ENCODE peak calls at places on chromosomes 2 and 18, in nine cellular contexts. N is CD8-positive, alpha-beta T cell; C is brain microvascular endothelial cell; B is CD8-positive, alpha-beta memory T cell; R is tibial nerve; Z is cardiac muscle cell; D is thyroid gland; A is endothelial cell of umbilical vein; Y is A673. H is an unnamed sample. For H3K27me3 and H3K36me3, the result is how much of the 10 kb centered on the place peaks cover.

GRCh38 chr2:55425449-55425848 is 5.8 kb upstream of the CCDC88A start:
- DNase-seq in D (peak), A (peak), N (no peak), Z (no peak), C (peak), B (no peak), Y (peak), R (no peak), H (no peak)

GRCh38 chr2:134170700-134171099 is 83.2 kb upstream of the MGAT5 start:
- DNase-seq in C (no peak), N (no peak), Z (no peak), B (no peak), Y (no peak), R (no peak), D (no peak), A (no peak), H (no peak)

GRCh38 chr2:201420442-201421113 is 30.7 kb downstream of the TRAK2 start:
- DNase-seq in R (no peak), C (peak), B (no peak), Y (no peak), A (peak), D (no peak), Z (no peak), N (no peak), H (no peak)

GRCh38 chr2:15965564-15966019 is 25.2 kb downstream of the MYCN start:
- DNase-seq in Z (no peak), Y (no peak), A (no peak), D (no peak), C (no peak), N (peak), R (no peak), B (no peak), H (no peak)

GRCh38 chr18:3400567-3401296 is 49.2 kb upstream of the TGIF1 start:
- DNase-seq in N (no peak), C (no peak), D (no peak), Y (no peak), Z (no peak), R (no peak), B (no peak), A (no peak), H (no peak)

GRCh38 chr2:7357993-7358392 is 440.8 kb downstream of the RNF144A start:
- DNase-seq in D (no peak), R (no peak), B (no peak), Y (no peak), N (no peak), A (no peak), Z (no peak), C (no peak), H (no peak)

GRCh38 chr2:192499476-192499875 is 304.7 kb upstream of the TMEFF2 start:
- DNase-seq in Z (no peak), A (no peak), D (no peak), Y (peak), R (no peak), N (no peak), C (no peak), B (no peak), H (no peak)

GRCh38 chr2:157592983-157593382 is 35.7 kb downstream of the ACVR1C start:
- DNase-seq in A (peak), Z (no peak), Y (peak), R (no peak), C (peak), N (no peak), B (no peak), D (no peak), H (no peak)

GRCh38 chr2:169254774-169255173 is 107.6 kb downstream of the LRP2 start:
- DNase-seq in R (no peak), N (no peak), D (no peak), C (no peak), Y (no peak), Z (no peak), A (no peak), B (no peak), H (no peak)

GRCh38 chr2:168964251-168964807 is 63.2 kb downstream of the G6PC2 start:
- DNase-seq in B (no peak), Y (no peak), R (no peak), N (no peak), D (no peak), C (no peak), Z (no peak), A (no peak), H (no peak)

GRCh38 chr18:53416985-53417384 is 807.5 kb downstream of the MBD2 start:
- DNase-seq in N (no peak), A (no peak), B (no peak), R (no peak), Z (no peak), C (no peak), D (no peak), Y (peak), H (no peak)

DNA sequence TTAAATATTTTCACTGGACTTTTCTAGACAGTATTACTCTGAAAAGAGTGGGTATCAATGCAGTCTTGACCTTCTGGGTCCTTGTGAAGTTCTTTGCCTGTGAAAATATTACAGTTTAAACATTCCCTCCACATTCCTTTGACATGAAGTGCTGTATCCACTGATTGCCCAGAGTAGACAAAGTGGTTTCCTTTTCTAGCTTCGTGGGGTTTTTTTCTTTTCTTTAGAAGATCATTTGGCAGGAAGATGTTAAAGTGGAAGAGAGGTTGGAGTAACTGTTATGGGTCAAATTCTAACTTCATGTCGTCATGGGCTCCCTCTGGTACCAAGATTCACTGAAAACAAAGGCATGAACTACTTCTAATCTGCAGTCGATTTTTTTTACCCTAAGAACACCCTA is 496.9 kb downstream of the EPHA4 start:
- DNase-seq in R (no peak), D (no peak), Z (peak), A (peak), B (no peak), N (no peak), Y (no peak), C (peak), H (no peak)
- H3K27ac ChIP-seq in R (no peak), D (no peak), Z (no peak), A (no peak), B (no peak), N (no peak), Y (no peak), C (peak), H (no peak)

GRCh38 chr18:32919799-32920198 is 147.0 kb upstream of the KLHL14 start:
- DNase-seq in C (no peak), Z (peak), B (no peak), D (peak), Y (peak), A (no peak), R (no peak), N (no peak), H (no peak)

GRCh38 chr18:32922951-32923430 is 150.2 kb upstream of the KLHL14 start:
- DNase-seq in A (no peak), R (no peak), Z (no peak), D (no peak), B (no peak), N (no peak), Y (no peak), C (no peak), H (no peak)

GRCh38 chr18:32915526-32915925 is 142.7 kb upstream of the KLHL14 start:
- DNase-seq in Z (no peak), Y (no peak), N (no peak), C (no peak), A (no peak), R (no peak), B (no peak), D (no peak), H (no peak)

GRCh38 chr18:32918692-32919250 is 145.9 kb upstream of the KLHL14 start:
- DNase-seq in N (no peak), A (no peak), Y (no peak), Z (no peak), R (no peak), B (no peak), D (no peak), C (no peak), H (no peak)

GRCh38 chr18:32920796-32921787 is 148.3 kb upstream of the KLHL14 start:
- DNase-seq in Z (no peak), Y (peak), C (peak), R (no peak), D (no peak), A (peak), B (no peak), N (no peak), H (no peak)
- H3K27me3 ChIP-seq in Z (under half), Y (under half), C (under half), R (under half), D (under half), A (under half), B (under half), N (under half), H (under half)

DNA sequence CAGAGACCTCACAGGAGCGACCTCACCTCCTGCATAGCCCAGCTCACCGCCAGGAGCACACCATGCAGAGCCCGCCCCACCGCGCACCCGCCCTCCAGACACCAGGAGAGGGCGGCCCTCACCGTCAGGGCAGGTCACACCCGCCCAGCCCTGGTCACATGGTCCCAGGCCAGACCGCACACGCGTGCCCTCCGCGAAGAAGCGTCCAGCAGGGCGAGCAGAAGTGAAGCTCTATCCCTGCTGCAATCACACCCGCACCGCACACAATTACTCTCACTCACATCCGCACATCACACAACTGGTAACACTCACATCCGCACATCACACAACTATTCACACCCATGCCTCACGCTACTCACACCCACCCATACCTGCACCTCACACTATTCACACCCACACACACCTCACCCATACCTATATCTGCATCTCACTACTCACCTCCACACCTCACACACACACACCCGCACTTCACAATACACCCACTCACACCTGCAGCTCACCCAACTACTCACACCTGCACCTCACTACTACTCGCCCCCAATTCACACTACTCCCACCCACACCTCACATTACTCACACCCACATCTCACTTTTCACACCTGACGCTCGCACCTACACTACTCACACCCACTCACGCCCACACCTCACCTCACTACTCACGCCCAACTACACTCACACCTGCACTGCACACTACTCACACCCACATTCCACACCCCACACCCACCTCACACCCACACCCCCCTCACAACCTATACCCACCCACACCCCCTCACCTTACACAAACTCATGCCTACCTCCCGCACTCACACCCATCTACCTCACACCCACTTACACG is 242.0 kb downstream of the HDAC4 start:
- DNase-seq in D (no peak), N (no peak), A (no peak), B (no peak), Y (no peak), R (peak), Z (no peak), C (no peak), H (no peak)
- H3K36me3 ChIP-seq in D (under half), N (under half), A (under half), B (under half), Y (under half), R (under half), Z (under half), C (under half), H (half or more)

GRCh38 chr2:23901966-23902942 is 24.7 kb downstream of the ATAD2B start:
- DNase-seq in Y (peak), A (no peak), Z (no peak), D (no peak), B (no peak), R (no peak), N (no peak), C (no peak), H (no peak)
- H3K27ac ChIP-seq in Y (no peak), A (no peak), Z (no peak), D (no peak), B (no peak), R (peak), N (no peak), C (no peak), H (no peak)

GRCh38 chr2:36404312-36404711 is 48.7 kb downstream of the CRIM1 start:
- DNase-seq in Z (no peak), Y (peak), B (no peak), N (no peak), D (no peak), C (peak), R (no peak), A (no peak), H (no peak)
- H3K27me3 ChIP-seq in Z (under half), Y (under half), B (under half), N (under half), D (under half), C (under half), R (under half), A (under half), H (under half)

GRCh38 chr2:219219113-219219696 is 447 bp upstream of the ABCB6 start:
- DNase-seq in Y (no peak), D (no peak), Z (no peak), A (no peak), N (no peak), R (no peak), B (no peak), C (no peak), H (no peak)
- H3K36me3 ChIP-seq in Y (half or more), D (under half), Z (under half), A (under half), N (under half), R (under half), B (under half), C (under half), H (half or more)

GRCh38 chr2:146392191-146392590 is 1452.6 kb upstream of the ACVR2A start:
- DNase-seq in N (no peak), A (no peak), Y (no peak), C (no peak), Z (no peak), D (no peak), B (no peak), R (no peak), H (no peak)

GRCh38 chr2:146385031-146385430 is 1459.8 kb upstream of the ACVR2A start:
- DNase-seq in C (no peak), Y (no peak), B (no peak), D (no peak), Z (no peak), A (no peak), R (no peak), N (no peak), H (no peak)

DNA sequence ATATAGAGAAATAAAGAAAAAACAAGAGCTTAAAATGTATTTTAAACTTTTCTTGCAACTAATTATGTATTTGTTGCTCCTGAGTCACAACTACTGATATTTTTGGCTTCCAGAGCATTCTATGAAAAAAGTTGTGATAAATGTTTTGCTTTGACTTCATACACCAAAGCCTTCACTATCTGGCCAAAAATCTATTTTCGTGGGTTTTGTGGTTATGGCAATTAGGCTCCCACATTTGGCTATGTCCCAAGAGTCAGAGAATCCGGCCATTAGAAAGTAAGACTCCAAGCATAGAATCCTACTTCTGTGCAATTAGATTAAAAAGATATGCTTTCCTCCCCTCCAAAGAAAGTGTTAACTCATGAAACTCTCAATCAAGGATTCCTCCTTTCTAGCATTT is 1456.1 kb upstream of the ACVR2A start:
- DNase-seq in N (no peak), Y (peak), R (no peak), D (no peak), Z (no peak), C (no peak), A (no peak), B (no peak), H (no peak)
- H3K27ac ChIP-seq in N (no peak), Y (no peak), R (no peak), D (no peak), Z (no peak), C (no peak), A (no peak), B (no peak), H (no peak)

GRCh38 chr2:33213648-33214047 is 262.8 kb upstream of the RASGRP3 start:
- DNase-seq in B (no peak), R (no peak), Y (no peak), N (no peak), A (peak), Z (no peak), C (peak), D (no peak), H (no peak)

GRCh38 chr2:33214436-33214835 is 262.0 kb upstream of the RASGRP3 start:
- DNase-seq in Y (no peak), A (peak), Z (no peak), B (no peak), N (no peak), R (no peak), C (peak), D (peak), H (no peak)

GRCh38 chr2:33215983-33216382 is 260.5 kb upstream of the RASGRP3 start:
- DNase-seq in C (no peak), D (no peak), R (no peak), N (no peak), Y (no peak), Z (no peak), A (no peak), B (no peak), H (no peak)

GRCh38 chr2:33215299-33215698 is 261.1 kb upstream of the RASGRP3 start:
- DNase-seq in Y (no peak), Z (no peak), R (peak), B (no peak), A (peak), D (no peak), C (peak), N (no peak), H (peak)

GRCh38 chr2:33214857-33215256 is 261.6 kb upstream of the RASGRP3 start:
- DNase-seq in A (no peak), N (no peak), Y (no peak), Z (no peak), B (no peak), C (no peak), D (no peak), R (no peak), H (no peak)
- H3K27me3 ChIP-seq in A (under half), N (under half), Y (under half), Z (under half), B (under half), C (under half), D (under half), R (under half), H (under half)

H was measured in heart right ventricle.